ENCODE peak calls at places on chromosomes 3 and 15, in nine cellular contexts. P is T-helper 2 cell; K is activated CD4-positive, alpha-beta T cell treated with anti-CD3 and anti-CD28 coated beads for 48 hours; N is cardiac fibroblast; F is bronchial epithelial cell; Y is ELR; H is fibroblast of mammary gland; W is GM20000; A is neuronal stem cell. J is an unnamed sample.
A peak's percentile ranks its signal among the peaks of the same experiment; 100 is the strongest.

GRCh38 chr15:81163961-81164800 is 30.1 kb downstream of the CFAP161 start:
- DNase-seq in K (no peak), H (peak; percentile 87), F (peak; percentile 45), P (no peak), Y (no peak), A (no peak), N (peak; percentile 81), W (no peak), J (no peak)

GRCh38 chr3:161101609-161102008 is 3.5 kb downstream of the B3GALNT1 start:
- DNase-seq in K (no peak), Y (no peak), W (no peak), P (no peak), A (no peak), H (no peak), N (no peak), F (no peak), J (no peak)

GRCh38 chr15:27492021-27492621 is 521.1 kb downstream of the GABRG3 start:
- DNase-seq in W (no peak), Y (no peak), N (no peak), P (no peak), H (no peak), A (peak; percentile 71), F (no peak), K (no peak), J (no peak)

GRCh38 chr15:77409259-77410156 is 10.4 kb downstream of the PEAK1 start:
- DNase-seq in F (no peak), Y (peak; percentile 3), K (no peak), P (no peak), H (no peak), N (peak; percentile 24), W (no peak), A (no peak), J (peak; percentile 57)

GRCh38 chr3:124557433-124558232 is 172.6 kb upstream of the UMPS start:
- DNase-seq in A (no peak), K (no peak), H (peak; percentile 57), W (no peak), N (peak; percentile 60), P (no peak), F (peak; percentile 80), Y (peak; percentile 72), J (no peak)

GRCh38 chr3:67635257-67635656 is 19.2 kb downstream of the SUCLG2 start:
- DNase-seq in Y (peak; percentile 89), H (peak; percentile 96), K (no peak), A (no peak), P (no peak), N (peak; percentile 93), W (no peak), F (peak; percentile 91), J (no peak)

GRCh38 chr15:56984681-56985515 is 66.5 kb downstream of the TCF12 start:
- DNase-seq in W (no peak), K (no peak), Y (peak; percentile 66), A (no peak), H (peak; percentile 70), N (peak; percentile 64), P (no peak), F (peak; percentile 35), J (no peak)

GRCh38 chr15:56869573-56869972 is 48.9 kb upstream of the TCF12 start:
- DNase-seq in N (peak; percentile 47), K (peak; percentile 63), F (peak; percentile 3), W (no peak), Y (peak; percentile 32), H (peak; percentile 36), A (no peak), P (no peak), J (no peak)

GRCh38 chr15:71096676-71097075 is 18.6 kb upstream of the THSD4 start:
- DNase-seq in K (no peak), N (no peak), P (no peak), W (no peak), A (no peak), Y (peak; percentile 76), F (peak; percentile 90), H (no peak), J (no peak)

GRCh38 chr3:124730920-124731297 is 657 bp downstream of the UMPS start:
- DNase-seq in F (no peak), H (no peak), N (no peak), P (no peak), A (no peak), W (no peak), K (peak; percentile 40), Y (no peak), J (no peak)

GRCh38 chr3:140699516-140700231 is 21.8 kb downstream of the TRIM42 start:
- DNase-seq in P (no peak), Y (no peak), F (no peak), K (no peak), H (no peak), N (no peak), A (no peak), W (no peak), J (no peak)

GRCh38 chr3:49967307-49967706 is 27.4 kb downstream of the RBM6 start:
- DNase-seq in W (no peak), N (peak; percentile 35), K (no peak), H (peak; percentile 15), A (no peak), P (no peak), Y (no peak), F (no peak), J (no peak)